ENCODE peak calls at places on chromosome X, in five cellular contexts. One of them, this sample, is unnamed.

GRCh38 chrX:71556026-71556425 is 22.2 kb upstream of the GCNA start:
- DNase-seq in GM12878: no peak
- DNase-seq in K562: no peak
- DNase-seq in SK-N-SH: no peak
- DNase-seq in HepG2: no peak
- DNase-seq in this sample: no peak

GRCh38 chrX:123121241-123121640 is 62.8 kb upstream of the GRIA3 start:
- DNase-seq in GM12878: no peak
- DNase-seq in K562: no peak
- DNase-seq in SK-N-SH: no peak
- DNase-seq in HepG2: no peak
- DNase-seq in this sample: no peak

GRCh38 chrX:6941041-6941440 is 206.5 kb upstream of the STS start:
- DNase-seq in GM12878: no peak
- DNase-seq in K562: no peak
- DNase-seq in SK-N-SH: no peak
- DNase-seq in HepG2: no peak
- DNase-seq in this sample: no peak

GRCh38 chrX:110987292-110987691 is 108.7 kb upstream of the PAK3 start:
- DNase-seq in GM12878: no peak
- DNase-seq in K562: no peak
- DNase-seq in SK-N-SH: no peak
- DNase-seq in HepG2: no peak
- DNase-seq in this sample: peak

GRCh38 chrX:50211510-50211909 is 6.9 kb downstream of the CCNB3 start:
- DNase-seq in GM12878: no peak
- DNase-seq in K562: no peak
- DNase-seq in SK-N-SH: no peak
- DNase-seq in HepG2: no peak
- DNase-seq in this sample: no peak

GRCh38 chrX:117038918-117039440 is 576.2 kb upstream of the CT83 start:
- DNase-seq in GM12878: no peak
- DNase-seq in K562: no peak
- DNase-seq in SK-N-SH: no peak
- DNase-seq in HepG2: no peak
- DNase-seq in this sample: no peak

GRCh38 chrX:7318661-7319060 is 170.7 kb upstream of the PUDP start:
- DNase-seq in GM12878: no peak
- DNase-seq in K562: no peak
- DNase-seq in SK-N-SH: no peak
- DNase-seq in HepG2: no peak
- DNase-seq in this sample: no peak

GRCh38 chrX:103170216-103170615 is 44.7 kb upstream of the BEX4 start:
- DNase-seq in GM12878: no peak
- DNase-seq in K562: no peak
- DNase-seq in SK-N-SH: no peak
- DNase-seq in HepG2: no peak
- DNase-seq in this sample: no peak

GRCh38 chrX:82087699-82088098 is 885.8 kb downstream of the SH3BGRL start:
- DNase-seq in GM12878: no peak
- DNase-seq in K562: no peak
- DNase-seq in SK-N-SH: no peak
- DNase-seq in HepG2: no peak
- DNase-seq in this sample: no peak

GRCh38 chrX:124393659-124394058 is 47.3 kb downstream of the SH2D1A start:
- DNase-seq in GM12878: no peak
- DNase-seq in K562: no peak
- DNase-seq in SK-N-SH: no peak
- DNase-seq in HepG2: no peak
- DNase-seq in this sample: no peak

GRCh38 chrX:7314425-7314824 is 166.5 kb upstream of the PUDP start:
- DNase-seq in GM12878: no peak
- DNase-seq in K562: no peak
- DNase-seq in SK-N-SH: no peak
- DNase-seq in HepG2: no peak
- DNase-seq in this sample: no peak

GRCh38 chrX:129238011-129238410 is 285.3 kb downstream of the SMARCA1 start:
- DNase-seq in GM12878: no peak
- DNase-seq in K562: no peak
- DNase-seq in SK-N-SH: no peak
- DNase-seq in HepG2: no peak
- DNase-seq in this sample: no peak

GRCh38 chrX:83658731-83659130 is 150.6 kb downstream of the POU3F4 start:
- DNase-seq in GM12878: no peak
- DNase-seq in K562: no peak
- DNase-seq in SK-N-SH: peak
- DNase-seq in HepG2: peak
- DNase-seq in this sample: no peak

GRCh38 chrX:114797494-114797893 is 213.6 kb downstream of the HTR2C start:
- DNase-seq in GM12878: no peak
- DNase-seq in K562: no peak
- DNase-seq in SK-N-SH: no peak
- DNase-seq in HepG2: no peak
- DNase-seq in this sample: no peak

GRCh38 chrX:131802836-131803626 is 220.1 kb upstream of the STK26 start:
- DNase-seq in GM12878: peak
- DNase-seq in K562: peak
- DNase-seq in SK-N-SH: peak
- DNase-seq in HepG2: no peak
- DNase-seq in this sample: no peak

GRCh38 chrX:70452143-70452733 is 7.6 kb downstream of the DLG3 start:
- DNase-seq in GM12878: no peak
- DNase-seq in K562: peak
- DNase-seq in SK-N-SH: peak
- DNase-seq in HepG2: peak
- DNase-seq in this sample: no peak

GRCh38 chrX:33725556-33726232 is 406.4 kb downstream of the FAM47A start:
- DNase-seq in GM12878: no peak
- DNase-seq in K562: no peak
- DNase-seq in SK-N-SH: no peak
- DNase-seq in HepG2: no peak
- DNase-seq in this sample: peak

GRCh38 chrX:68883800-68884199 is 55.0 kb downstream of the EFNB1 start:
- DNase-seq in GM12878: no peak
- DNase-seq in K562: no peak
- DNase-seq in SK-N-SH: no peak
- DNase-seq in HepG2: no peak
- DNase-seq in this sample: no peak

GRCh38 chrX:108439434-108439883 is at the start of gene COL4A5:
- DNase-seq in GM12878: no peak
- DNase-seq in K562: peak
- DNase-seq in SK-N-SH: no peak
- DNase-seq in HepG2: peak
- DNase-seq in this sample: no peak

GRCh38 chrX:45771114-45771513 is 570.4 kb upstream of the DIPK2B start:
- DNase-seq in GM12878: no peak
- DNase-seq in K562: no peak
- DNase-seq in SK-N-SH: no peak
- DNase-seq in HepG2: peak
- DNase-seq in this sample: no peak
- TF ChIP-seq REST in GM12878: no peak
- TF ChIP-seq REST in K562: no peak
- TF ChIP-seq REST in SK-N-SH: peak
- TF ChIP-seq REST in HepG2: no peak
- TF ChIP-seq REST in this sample: no peak

DNA sequence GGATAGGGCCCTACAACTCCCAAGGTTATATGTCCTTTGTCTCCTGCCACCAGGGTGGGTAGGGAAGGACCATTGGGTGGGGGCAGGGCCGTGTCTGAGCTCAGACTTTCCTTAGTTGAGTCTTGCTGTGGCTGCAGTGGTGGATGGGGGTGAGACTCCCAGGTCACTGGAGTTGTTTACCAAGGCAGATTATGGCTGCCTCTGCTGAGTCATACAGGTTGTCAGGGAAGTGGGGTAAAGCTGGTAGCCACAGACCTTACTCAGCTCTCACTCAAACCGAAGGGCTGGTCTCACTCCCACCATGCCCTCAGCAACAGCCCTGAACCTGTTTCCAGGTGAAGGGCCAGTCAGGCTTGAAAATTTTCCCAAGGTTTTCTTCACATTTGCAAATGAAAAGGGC is 58.8 kb upstream of the FAAH2 start:
- DNase-seq in GM12878: no peak
- DNase-seq in K562: no peak
- DNase-seq in SK-N-SH: no peak
- DNase-seq in HepG2: no peak
- DNase-seq in this sample: no peak
- TF ChIP-seq GABPA in GM12878: no peak
- TF ChIP-seq GABPA in K562: no peak
- TF ChIP-seq GABPA in SK-N-SH: no peak
- TF ChIP-seq GABPA in HepG2: no peak
- TF ChIP-seq GABPA in this sample: no peak

DNA sequence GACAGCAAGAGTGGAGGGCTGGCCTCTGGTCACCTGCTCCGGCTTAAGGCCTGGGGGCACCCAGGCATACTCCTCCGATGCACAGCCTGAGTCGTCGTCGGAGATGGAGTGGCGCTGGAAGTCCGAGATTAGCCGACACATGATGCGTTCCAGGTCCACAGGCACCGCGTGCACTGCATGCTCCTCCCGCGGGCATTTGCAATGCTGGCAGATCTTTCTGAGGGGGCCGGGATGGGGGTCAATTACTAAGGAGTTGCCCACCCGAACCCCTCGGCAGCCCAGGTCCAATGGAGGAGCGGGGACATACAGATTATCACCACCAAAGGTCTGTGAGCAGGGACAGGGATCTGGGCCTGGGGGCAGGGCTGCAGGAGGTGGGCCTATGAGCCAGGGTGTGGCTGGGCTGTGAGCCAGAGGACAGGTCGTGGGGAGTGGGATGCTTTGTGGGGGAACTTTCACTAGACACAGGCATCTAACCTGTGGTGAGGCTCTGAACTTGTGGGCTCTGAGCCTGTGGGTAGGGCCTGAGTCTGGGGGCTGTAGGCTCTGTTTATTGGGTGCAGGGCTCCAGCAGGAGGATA is 2.4 kb downstream of the PRICKLE3 start:
- DNase-seq in GM12878: no peak
- DNase-seq in K562: no peak
- DNase-seq in SK-N-SH: no peak
- DNase-seq in HepG2: no peak
- DNase-seq in this sample: no peak
- TF ChIP-seq REST in GM12878: no peak
- TF ChIP-seq REST in K562: no peak
- TF ChIP-seq REST in SK-N-SH: no peak
- TF ChIP-seq REST in HepG2: no peak
- TF ChIP-seq REST in this sample: no peak

DNA sequence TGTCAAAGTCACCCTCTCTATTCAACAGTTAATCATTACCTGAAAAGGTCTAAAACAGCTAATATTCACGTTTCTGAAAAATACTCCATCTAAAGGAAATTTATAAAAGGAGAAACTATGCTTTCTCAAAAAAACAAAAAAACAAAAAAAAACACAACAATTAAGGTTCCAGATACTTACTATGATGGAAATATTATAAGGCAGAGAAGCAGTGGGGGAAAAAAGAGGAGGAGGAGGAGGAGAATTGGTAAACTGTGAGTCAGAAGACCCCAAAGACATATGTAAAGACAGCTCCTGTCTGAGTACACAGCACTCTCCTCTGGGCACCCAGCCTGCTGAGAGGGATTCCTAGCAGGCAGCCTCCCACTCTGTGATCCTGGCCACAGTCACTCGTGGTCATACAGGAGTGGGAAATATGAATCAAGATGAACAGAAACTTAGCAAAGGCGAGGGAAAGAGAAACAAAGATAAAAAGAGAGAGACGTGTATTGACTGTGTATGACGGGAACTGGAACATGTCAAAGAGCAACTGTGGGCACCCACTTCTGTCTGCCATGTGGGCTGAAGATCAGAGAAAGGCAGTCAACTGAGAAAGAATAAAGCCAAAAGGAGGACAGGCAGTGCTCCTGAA is 12.5 kb downstream of the KLHL15 start:
- DNase-seq in GM12878: peak
- DNase-seq in K562: no peak
- DNase-seq in SK-N-SH: no peak
- DNase-seq in HepG2: no peak
- DNase-seq in this sample: no peak
- TF ChIP-seq GABPA in GM12878: no peak
- TF ChIP-seq GABPA in K562: no peak
- TF ChIP-seq GABPA in SK-N-SH: no peak
- TF ChIP-seq GABPA in HepG2: no peak
- TF ChIP-seq GABPA in this sample: no peak

GRCh38 chrX:40105016-40105790 is 7.4 kb upstream of the BCOR start:
- DNase-seq in GM12878: no peak
- DNase-seq in K562: no peak
- DNase-seq in SK-N-SH: peak
- DNase-seq in HepG2: no peak
- DNase-seq in this sample: no peak
- TF ChIP-seq REST in GM12878: no peak
- TF ChIP-seq REST in K562: no peak
- TF ChIP-seq REST in SK-N-SH: no peak
- TF ChIP-seq REST in HepG2: no peak
- TF ChIP-seq REST in this sample: no peak

GRCh38 chrX:47814853-47815252 is 21.8 kb upstream of the ZNF81 start:
- DNase-seq in GM12878: no peak
- DNase-seq in K562: no peak
- DNase-seq in SK-N-SH: no peak
- DNase-seq in HepG2: no peak
- DNase-seq in this sample: no peak
- TF ChIP-seq GABPA in GM12878: no peak
- TF ChIP-seq GABPA in K562: no peak
- TF ChIP-seq GABPA in SK-N-SH: no peak
- TF ChIP-seq GABPA in HepG2: no peak
- TF ChIP-seq GABPA in this sample: no peak

DNA sequence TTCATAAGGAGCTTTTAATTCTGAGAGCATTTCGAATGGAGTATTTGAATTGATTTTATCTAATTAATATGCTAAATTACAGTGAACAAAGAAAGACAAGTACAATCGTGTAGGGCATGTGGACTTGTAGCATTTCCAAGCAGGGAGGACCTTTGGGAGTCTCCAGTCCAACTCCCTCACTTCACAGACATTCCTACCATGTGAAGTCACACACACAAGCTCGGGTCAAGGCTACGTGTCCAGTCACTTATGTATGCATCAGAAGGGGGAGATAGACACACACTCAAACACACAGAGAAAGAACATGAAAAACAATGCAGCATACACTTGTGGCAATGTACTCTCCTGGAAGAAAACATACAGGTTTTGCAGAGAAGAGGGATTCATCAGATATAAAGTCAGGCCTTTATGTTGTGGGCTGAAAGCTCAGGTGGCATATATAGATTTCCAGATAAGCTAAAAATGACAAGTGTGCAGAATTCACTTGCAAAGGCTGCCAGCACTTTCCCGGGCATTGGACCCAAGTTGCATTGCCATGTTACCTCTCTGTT is 136.1 kb upstream of the MID1 start:
- DNase-seq in GM12878: no peak
- DNase-seq in K562: no peak
- DNase-seq in SK-N-SH: no peak
- DNase-seq in HepG2: no peak
- DNase-seq in this sample: no peak
- TF ChIP-seq REST in GM12878: no peak
- TF ChIP-seq REST in K562: no peak
- TF ChIP-seq REST in SK-N-SH: no peak
- TF ChIP-seq REST in HepG2: no peak
- TF ChIP-seq REST in this sample: no peak

This sample was measured in HL-60.